ENCODE peak calls at places on chromosomes 4 and X, in six cellular contexts. S is tibial nerve, W is DND-41, G is OCI-LY7, E is neural progenitor cell, L is hepatocyte. F is an unnamed sample. For H3K36me3, the result is how much of the 10 kb centered on the place peaks cover.

GRCh38 chrX:24982306-24982965 is 33.3 kb downstream of the ARX start:
- DNase-seq in W (no peak), E (no peak), L (no peak), S (no peak), G (no peak), F (no peak)

GRCh38 chr4:103996637-103997036 is 276.9 kb upstream of the TACR3 start:
- DNase-seq in L (peak), E (peak), G (no peak), S (no peak), W (no peak), F (peak)

GRCh38 chr4:101103381-101104142 is 243.8 kb downstream of the PPP3CA start:
- DNase-seq in L (no peak), E (no peak), S (no peak), W (peak), G (peak), F (peak)

GRCh38 chr4:41067369-41067768 is 147.0 kb downstream of the APBB2 start:
- DNase-seq in E (no peak), S (no peak), G (no peak), L (peak), W (no peak), F (peak)

GRCh38 chrX:153781428-153782047 is 697 bp downstream of the SRPK3 start:
- DNase-seq in L (no peak), G (no peak), W (no peak), S (no peak), E (no peak), F (no peak)

GRCh38 chrX:108199691-108200090 is 108.1 kb downstream of the ATG4A start:
- DNase-seq in W (peak), G (peak), S (no peak), L (peak), E (peak), F (peak)

GRCh38 chr4:112514449-112515277 is 1.3 kb downstream of the NEUROG2 start:
- DNase-seq in W (no peak), L (peak), E (peak), G (peak), S (no peak), F (no peak)

GRCh38 chr4:185566972-185567749 is 31.9 kb upstream of the PDLIM3 start:
- DNase-seq in L (peak), S (no peak), G (no peak), E (no peak), W (no peak), F (peak)

GRCh38 chr4:93384897-93385296 is 443.7 kb upstream of the ATOH1 start:
- DNase-seq in L (no peak), G (no peak), S (no peak), W (no peak), E (no peak), F (peak)

GRCh38 chr4:90904018-90904417 is 776.8 kb downstream of the CCSER1 start:
- DNase-seq in W (no peak), L (no peak), S (no peak), E (no peak), G (no peak), F (no peak)

GRCh38 chrX:68504237-68504636 is 5.4 kb downstream of the YIPF6 start:
- DNase-seq in S (no peak), W (no peak), L (no peak), E (no peak), G (no peak), F (peak)

GRCh38 chrX:129957241-129958099 is 25.0 kb upstream of the BCORL1 start:
- DNase-seq in E (peak), G (peak), S (no peak), W (peak), L (peak), F (peak)

GRCh38 chr4:9898596-9899345 is 117.3 kb downstream of the DRD5 start:
- DNase-seq in S (no peak), L (peak), E (peak), G (no peak), W (peak), F (peak)

GRCh38 chr4:1395941-1396805 is 10.1 kb downstream of the NKX1-1 start:
- DNase-seq in S (no peak), G (no peak), L (no peak), E (no peak), W (no peak), F (no peak)

GRCh38 chr4:173138636-173139035 is 30.0 kb upstream of the GALNT7 start:
- DNase-seq in S (no peak), L (no peak), W (no peak), G (no peak), E (no peak), F (no peak)

GRCh38 chrX:151750511-151750910 is 16.0 kb downstream of the CNGA2 start:
- DNase-seq in L (no peak), G (no peak), S (no peak), E (no peak), W (no peak), F (no peak)

GRCh38 chrX:20743054-20743453 is 476.3 kb upstream of the RPS6KA3 start:
- DNase-seq in L (no peak), G (no peak), S (no peak), W (no peak), E (no peak), F (no peak)

GRCh38 chr4:110638347-110638746 is 15.5 kb upstream of the PITX2 start:
- DNase-seq in L (no peak), E (no peak), W (no peak), S (no peak), G (no peak), F (no peak)

GRCh38 chr4:113106076-113106475 is 56.6 kb downstream of the ANK2 start:
- DNase-seq in E (no peak), G (no peak), S (no peak), L (peak), W (no peak), F (peak)

GRCh38 chr4:169485084-169485483 is 127.3 kb downstream of the NEK1 start:
- DNase-seq in G (no peak), E (no peak), S (no peak), W (no peak), L (no peak), F (no peak)

GRCh38 chr4:83413676-83414075 is 41.9 kb downstream of the HELQ start:
- DNase-seq in L (no peak), W (no peak), S (no peak), G (no peak), E (no peak), F (no peak)

GRCh38 chr4:119000400-119000799 is 111.7 kb downstream of the SYNPO2 start:
- DNase-seq in L (no peak), G (no peak), S (no peak), E (no peak), W (no peak), F (no peak)

GRCh38 chrX:123731987-123732678 is 719 bp downstream of the THOC2 start:
- DNase-seq in E (peak), L (peak), S (no peak), W (peak), G (no peak), F (peak)

GRCh38 chr4:37555324-37555723 is 130.9 kb downstream of the RELL1 start:
- DNase-seq in G (no peak), E (no peak), L (no peak), S (no peak), W (no peak), F (no peak)

GRCh38 chrX:105874790-105875189 is 52.5 kb downstream of the NRK start:
- DNase-seq in S (no peak), G (no peak), L (no peak), E (no peak), W (no peak), F (no peak)

GRCh38 chr4:96295143-96295763 is 455.4 kb downstream of the PDHA2 start:
- DNase-seq in L (no peak), E (no peak), G (no peak), W (no peak), S (no peak), F (peak)

GRCh38 chr4:38670061-38670894 is 6.3 kb downstream of the KLF3 start:
- DNase-seq in E (peak), S (no peak), W (no peak), G (no peak), L (no peak), F (no peak)
- H3K27ac ChIP-seq in E (no peak), S (peak), W (no peak), G (no peak), L (peak), F (no peak)

GRCh38 chrX:53377464-53377863 is 45.0 kb downstream of the SMC1A start:
- DNase-seq in L (no peak), G (no peak), S (no peak), E (no peak), W (no peak), F (no peak)
- H3K36me3 ChIP-seq in L (under half), G (half or more), S (under half), E (under half), W (half or more), F (under half)

GRCh38 chrX:40166582-40166981 is 68.8 kb upstream of the BCOR start:
- DNase-seq in S (no peak), E (no peak), L (peak), G (peak), W (no peak), F (no peak)
- H3K4me3 ChIP-seq in S (no peak), E (no peak), L (no peak), G (peak), W (no peak), F (no peak)

DNA sequence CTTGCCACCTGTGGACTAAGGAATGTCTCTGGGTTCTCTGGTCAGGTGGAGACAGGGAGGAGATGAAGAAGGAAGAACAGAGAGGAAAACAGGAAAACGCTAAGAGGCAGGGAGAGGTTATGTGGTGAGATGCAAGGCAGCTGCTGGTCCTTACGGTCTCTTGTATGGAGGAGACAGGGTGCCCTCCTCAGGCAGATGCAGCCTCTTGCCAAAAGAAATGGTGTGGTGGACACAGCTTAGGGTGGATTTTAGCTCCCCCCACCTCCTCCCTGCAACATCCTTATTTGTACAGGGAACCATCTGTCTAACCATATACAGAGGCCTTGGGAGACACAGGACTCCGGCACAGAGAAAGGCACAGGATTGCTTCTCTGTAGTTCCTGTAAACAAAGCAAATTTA is 9.7 kb downstream of the OCIAD2 start:
- DNase-seq in E (no peak), G (peak), L (no peak), S (no peak), W (no peak), F (no peak)
- H3K27ac ChIP-seq in E (no peak), G (no peak), L (no peak), S (no peak), W (no peak), F (no peak)

DNA sequence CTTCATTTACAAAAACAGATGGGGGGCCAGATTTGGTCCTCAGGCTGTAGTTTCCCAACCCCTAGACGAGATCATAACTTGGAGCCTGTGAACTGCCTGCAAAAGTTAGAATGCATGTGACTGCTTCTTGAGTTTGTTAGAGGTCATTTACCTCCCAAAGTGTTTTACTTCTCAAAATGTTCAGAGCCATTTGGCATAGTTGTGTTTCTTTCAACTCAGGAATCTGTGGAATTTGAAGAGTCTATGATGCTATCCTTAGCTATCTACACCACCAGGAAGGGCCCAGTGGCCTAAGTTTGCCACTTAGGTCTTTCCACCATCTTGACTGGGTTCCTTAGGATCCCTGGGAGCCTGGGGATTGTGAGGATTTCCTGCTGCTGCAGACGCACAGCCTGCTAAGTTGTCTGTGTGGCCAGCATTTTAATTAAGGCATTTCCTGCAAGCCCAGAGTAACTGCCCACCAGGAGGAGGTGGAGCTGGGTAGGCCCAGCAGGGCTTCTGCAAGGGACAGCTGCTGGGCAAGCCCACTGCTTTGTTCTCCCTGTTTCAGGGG is 53.1 kb downstream of the CCNI start:
- DNase-seq in G (no peak), L (no peak), S (no peak), E (peak), W (no peak), F (peak)
- H3K36me3 ChIP-seq in G (under half), L (under half), S (under half), E (under half), W (under half), F (under half)

GRCh38 chrX:45803383-45803921 is 602.8 kb upstream of the DIPK2B start:
- DNase-seq in W (no peak), S (no peak), E (no peak), L (no peak), G (no peak), F (peak)
- H3K4me3 ChIP-seq in W (no peak), S (no peak), E (no peak), L (no peak), G (no peak), F (no peak)

GRCh38 chr4:4836044-4836443 is 23.4 kb upstream of the MSX1 start:
- DNase-seq in L (no peak), W (no peak), S (no peak), E (no peak), G (no peak), F (no peak)

GRCh38 chr4:4839471-4839810 is 20.0 kb upstream of the MSX1 start:
- DNase-seq in G (no peak), W (no peak), S (no peak), L (no peak), E (no peak), F (no peak)

GRCh38 chr4:4837316-4837715 is 22.1 kb upstream of the MSX1 start:
- DNase-seq in E (no peak), W (no peak), L (no peak), S (no peak), G (no peak), F (no peak)

GRCh38 chr4:4838602-4839470 is 20.6 kb upstream of the MSX1 start:
- DNase-seq in W (no peak), S (no peak), G (no peak), E (no peak), L (peak), F (no peak)

GRCh38 chr4:4837921-4838601 is 21.4 kb upstream of the MSX1 start:
- DNase-seq in S (no peak), E (peak), L (no peak), W (no peak), G (no peak), F (no peak)
- H3K27ac ChIP-seq in S (no peak), E (no peak), L (no peak), W (no peak), G (no peak), F (no peak)

GRCh38 chr4:5780831-5781480 is 70.0 kb downstream of the EVC start:
- DNase-seq in S (no peak), E (no peak), W (no peak), G (no peak), L (peak), F (peak)
- H3K36me3 ChIP-seq in S (under half), E (under half), W (under half), G (under half), L (under half), F (under half)

GRCh38 chr4:7315935-7316334 is 118.8 kb downstream of the PSAPL1 start:
- DNase-seq in L (no peak), S (no peak), G (no peak), W (no peak), E (no peak), F (no peak)

GRCh38 chr4:7313361-7313811 is 121.0 kb downstream of the SORCS2 start:
- DNase-seq in G (no peak), W (no peak), S (no peak), E (no peak), L (no peak), F (no peak)

GRCh38 chr4:7313991-7314390 is 120.7 kb downstream of the PSAPL1 start:
- DNase-seq in E (no peak), L (no peak), G (no peak), W (no peak), S (no peak), F (no peak)

GRCh38 chr4:7312691-7313090 is 120.4 kb downstream of the SORCS2 start:
- DNase-seq in W (no peak), E (no peak), L (no peak), S (no peak), G (no peak), F (no peak)

DNA sequence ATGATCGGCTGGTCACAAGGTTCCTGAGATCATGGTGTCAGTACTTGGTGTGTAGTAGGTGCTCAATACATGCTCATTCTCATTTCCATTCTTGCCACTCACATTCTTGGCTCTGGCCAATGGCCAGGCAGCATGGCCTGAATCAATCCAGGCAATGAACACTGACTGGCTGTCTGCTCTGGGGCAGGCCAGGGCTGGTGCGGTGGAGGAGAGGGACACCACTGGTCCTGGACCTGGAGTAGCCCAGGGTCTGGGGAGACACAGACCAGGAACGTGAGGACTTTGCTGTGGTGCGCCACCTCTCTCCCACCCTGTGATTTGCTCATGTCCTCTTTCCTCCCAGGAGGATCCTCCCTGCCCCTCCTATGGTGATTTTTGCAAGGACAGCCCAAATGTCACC is 119.4 kb downstream of the PSAPL1 start:
- DNase-seq in G (no peak), L (no peak), E (no peak), W (no peak), S (no peak), F (no peak)
- H3K4me3 ChIP-seq in G (no peak), L (no peak), E (no peak), W (no peak), S (no peak), F (no peak)